ENCODE peak calls at places on chromosomes 11 and 22, in nine cellular contexts. B is AG10803, K is endodermal cell, Q is mammary epithelial cell, C is fibroblast of pulmonary artery, I is A549, Y is BJ, N is fibroblast of mammary gland, G is uterus. R is an unnamed sample.
A peak's percentile ranks its signal among the peaks of the same experiment; 100 is the strongest.

GRCh38 chr11:32888805-32889204 is 3.8 kb upstream of the QSER1 start:
- DNase-seq in B (peak; percentile 72), K (no peak), Q (peak; percentile 39), C (peak; percentile 25), I (no peak), Y (peak; percentile 31), N (peak; percentile 47), G (no peak), R (no peak)

GRCh38 chr22:19871023-19871844 is 16.6 kb upstream of the GNB1L start:
- DNase-seq in B (no peak), K (peak; percentile 39), Q (no peak), C (no peak), I (no peak), Y (no peak), N (no peak), G (no peak), R (no peak)

GRCh38 chr22:36386351-36386899 is 1.3 kb downstream of the MYH9 start:
- DNase-seq in B (no peak), K (no peak), Q (no peak), C (no peak), I (no peak), Y (no peak), N (no peak), G (no peak), R (no peak)

GRCh38 chr11:131819845-131820244 is 449.4 kb downstream of the NTM start:
- DNase-seq in B (no peak), K (no peak), Q (no peak), C (no peak), I (no peak), Y (no peak), N (no peak), G (no peak), R (no peak)

GRCh38 chr11:75654314-75654713 is 14.5 kb downstream of the MAP6 start:
- DNase-seq in B (peak; percentile 72), K (no peak), Q (peak; percentile 93), C (peak; percentile 27), I (no peak), Y (peak; percentile 61), N (peak; percentile 49), G (no peak), R (peak; percentile 91)

GRCh38 chr11:85822814-85823213 is 11.9 kb upstream of the SYTL2 start:
- DNase-seq in B (peak; percentile 58), K (no peak), Q (peak; percentile 48), C (peak; percentile 31), I (no peak), Y (no peak), N (peak; percentile 86), G (no peak), R (no peak)

GRCh38 chr11:101912823-101913284 is 2.0 kb upstream of the CEP126 start:
- DNase-seq in B (no peak), K (no peak), Q (no peak), C (peak; percentile 82), I (no peak), Y (no peak), N (peak; percentile 26), G (no peak), R (peak; percentile 15)

GRCh38 chr11:107702723-107703122 is 9.1 kb downstream of the SLN start:
- DNase-seq in B (peak; percentile 17), K (no peak), Q (no peak), C (no peak), I (no peak), Y (no peak), N (no peak), G (no peak), R (peak; percentile 20)

GRCh38 chr22:35592418-35592967 is 24.6 kb downstream of the MB start:
- DNase-seq in B (peak; percentile 12), K (no peak), Q (no peak), C (no peak), I (no peak), Y (no peak), N (no peak), G (peak; percentile 27), R (no peak)

GRCh38 chr11:78800089-78800690 is 225.5 kb upstream of the NARS2 start:
- DNase-seq in B (no peak), K (no peak), Q (no peak), C (no peak), I (no peak), Y (no peak), N (peak; percentile 64), G (no peak), R (no peak)

GRCh38 chr11:72786305-72787261 is 7.3 kb downstream of the STARD10 start:
- DNase-seq in B (no peak), K (no peak), Q (no peak), C (no peak), I (no peak), Y (no peak), N (no peak), G (no peak), R (no peak)
- H3K4me3 ChIP-seq in B (no peak overlapping the region), K (no peak overlapping the region), Q (no peak overlapping the region), C (no peak overlapping the region), I (no peak overlapping the region), Y (no peak overlapping the region), N (no peak overlapping the region), G (no peak overlapping the region), R (no peak overlapping the region)

DNA sequence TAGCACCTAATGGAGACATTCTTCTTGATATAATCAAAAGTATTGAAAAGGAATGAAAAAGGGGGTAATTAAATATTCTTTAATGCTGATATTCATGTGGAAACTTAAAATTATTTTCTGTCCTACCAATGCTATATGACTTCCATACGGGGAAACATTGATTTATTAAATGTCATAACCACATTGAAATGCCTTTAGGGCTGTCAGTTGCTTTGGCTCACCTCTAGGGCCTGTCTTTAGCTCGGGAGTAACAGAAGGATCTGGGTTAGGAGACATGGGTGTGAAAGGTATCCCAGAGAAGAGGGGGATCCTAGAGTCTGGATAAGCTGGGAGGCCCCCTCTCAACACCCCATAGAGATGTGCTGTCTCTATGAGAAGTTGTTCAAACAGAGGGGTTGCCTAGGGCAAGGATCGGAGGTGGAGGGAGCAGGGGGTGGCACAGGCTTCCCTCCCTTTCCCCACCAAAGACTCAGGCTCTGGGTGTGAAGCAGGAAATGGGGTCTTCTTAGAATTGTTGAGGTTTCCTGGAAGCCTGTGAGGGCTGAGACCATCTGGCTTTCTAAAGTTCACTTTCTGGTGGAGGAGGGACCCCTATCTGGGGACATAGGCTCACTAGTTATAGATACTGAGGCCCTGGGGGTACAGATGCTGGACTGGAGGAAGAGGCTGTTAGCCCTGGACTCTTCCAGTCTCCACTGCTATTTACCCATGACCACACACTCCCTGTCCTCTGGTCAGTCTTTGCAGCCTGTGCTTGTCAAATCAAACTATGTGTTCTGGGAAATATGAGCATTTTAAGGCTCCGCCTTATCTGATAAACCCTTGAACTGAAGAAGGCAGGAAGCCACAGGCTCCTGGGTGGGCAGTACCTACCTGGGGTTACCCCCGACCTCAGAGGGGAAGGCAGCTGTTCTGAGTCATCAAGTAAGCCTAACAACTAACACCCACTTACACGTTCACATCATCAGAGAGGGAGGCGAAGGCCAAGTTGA is 55.8 kb upstream of the RRAS2 start:
- DNase-seq in B (no peak), K (peak; percentile 51), Q (no peak), C (no peak), I (no peak), Y (no peak), N (peak; percentile 54), G (no peak), R (peak; percentile 50)
- TF ChIP-seq CTCF in B (peak; percentile 15), K (peak; percentile 70), Q (peak; percentile 37), C (peak; percentile 6), I (no peak), Y (no peak), N (peak; percentile 12), G (no peak), R (peak; percentile 3)

GRCh38 chr11:701741-702513 is 4.1 kb upstream of the EPS8L2 start:
- DNase-seq in B (no peak), K (no peak), Q (no peak), C (no peak), I (no peak), Y (no peak), N (no peak), G (no peak), R (no peak)

GRCh38 chr11:704189-704798 is 1.7 kb upstream of the EPS8L2 start:
- DNase-seq in B (no peak), K (no peak), Q (no peak), C (no peak), I (no peak), Y (no peak), N (no peak), G (no peak), R (no peak)

GRCh38 chr11:704799-705645 is 1.0 kb upstream of the EPS8L2 start:
- DNase-seq in B (no peak), K (peak; percentile 78), Q (peak; percentile 53), C (no peak), I (peak; percentile 54), Y (no peak), N (no peak), G (peak; percentile 56), R (peak; percentile 43)

GRCh38 chr11:702731-703461 is 3.1 kb upstream of the EPS8L2 start:
- DNase-seq in B (no peak), K (no peak), Q (peak; percentile 61), C (no peak), I (no peak), Y (no peak), N (no peak), G (no peak), R (peak; percentile 17)

GRCh38 chr11:703515-703914 is 2.5 kb upstream of the EPS8L2 start:
- DNase-seq in B (no peak), K (no peak), Q (no peak), C (no peak), I (no peak), Y (no peak), N (no peak), G (no peak), R (no peak)
- H3K4me3 ChIP-seq in B (no peak overlapping the region), K (no peak overlapping the region), Q (no peak overlapping the region), C (no peak overlapping the region), I (no peak overlapping the region), Y (no peak overlapping the region), N (no peak overlapping the region), G (no peak overlapping the region), R (no peak overlapping the region)

GRCh38 chr11:112381578-112381977 is 120.9 kb upstream of the PLET1 start:
- DNase-seq in B (no peak), K (peak; percentile 30), Q (no peak), C (no peak), I (no peak), Y (no peak), N (no peak), G (no peak), R (no peak)

GRCh38 chr11:112374486-112375140 is 114.0 kb upstream of the PLET1 start:
- DNase-seq in B (no peak), K (peak; percentile 54), Q (no peak), C (no peak), I (no peak), Y (no peak), N (no peak), G (no peak), R (no peak)

GRCh38 chr11:112377946-112378345 is 117.3 kb upstream of the PLET1 start:
- DNase-seq in B (no peak), K (peak; percentile 3), Q (no peak), C (no peak), I (no peak), Y (no peak), N (no peak), G (no peak), R (no peak)

GRCh38 chr11:112382561-112382960 is 121.9 kb upstream of the PLET1 start:
- DNase-seq in B (no peak), K (peak; percentile 57), Q (no peak), C (no peak), I (no peak), Y (no peak), N (no peak), G (no peak), R (no peak)

DNA sequence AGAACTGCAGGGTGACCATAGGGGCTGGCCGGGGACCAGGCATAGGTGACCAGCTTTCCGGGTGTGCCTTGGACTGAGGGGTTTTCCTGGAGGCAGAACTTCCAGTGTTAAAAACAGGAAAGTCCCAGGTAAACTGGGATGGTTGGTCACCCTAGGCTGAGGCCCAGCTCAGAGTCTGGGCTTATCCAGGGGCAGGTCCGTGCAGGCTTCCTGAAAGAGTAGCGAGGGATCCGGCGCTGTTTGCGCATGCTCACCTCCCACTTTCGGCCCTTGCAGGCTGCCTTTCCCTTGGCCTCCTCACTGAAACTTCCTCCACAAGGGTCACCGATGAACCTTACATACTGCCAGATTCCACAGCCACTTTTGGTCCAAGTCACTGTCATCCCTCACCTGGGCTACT is 119.8 kb upstream of the PLET1 start:
- DNase-seq in B (no peak), K (peak; percentile 25), Q (no peak), C (no peak), I (no peak), Y (no peak), N (no peak), G (no peak), R (peak; percentile 40)
- TF ChIP-seq CTCF in B (no peak), K (no peak), Q (no peak), C (no peak), I (no peak), Y (no peak), N (no peak), G (no peak), R (no peak)

R was measured in bronchial epithelial cell.